ENCODE peak calls at places on chromosomes 4 and X, in seven cellular contexts. K is NCI-H510A treated with DMSO at 0.1 percent for 48 hours, X is SHP77, D is ACHN, J is fibroblast of pulmonary artery, S is RPMI8226, P is NCI-H1105 treated with DMSO at 0.1 percent for 48 hours. V is an unnamed sample.

GRCh38 chrX:45903781-45904201 is 641.4 kb downstream of the ZNF674 start:
- DNase-seq in K (peak), X (no peak), D (no peak), J (no peak), S (no peak), P (no peak), V (peak)

GRCh38 chr4:52863324-52863723 is 1.2 kb downstream of the RASL11B start:
- DNase-seq in K (no peak), X (no peak), D (no peak), J (no peak), S (no peak), P (no peak), V (no peak)

GRCh38 chrX:21723814-21724213 is 34.1 kb downstream of the SMPX start:
- DNase-seq in K (no peak), X (no peak), D (no peak), J (no peak), S (no peak), P (peak), V (no peak)

GRCh38 chrX:39903937-39904336 is 193.8 kb downstream of the BCOR start:
- DNase-seq in K (no peak), X (no peak), D (peak), J (peak), S (no peak), P (no peak), V (no peak)

GRCh38 chr4:82758701-82759685 is 39.6 kb downstream of the SCD5 start:
- DNase-seq in K (no peak), X (no peak), D (no peak), J (no peak), S (no peak), P (no peak), V (no peak)

GRCh38 chrX:132855760-132856341 is 102.6 kb downstream of the HS6ST2 start:
- DNase-seq in K (no peak), X (no peak), D (no peak), J (no peak), S (no peak), P (no peak), V (no peak)

GRCh38 chrX:103656623-103657022 is 27.8 kb downstream of the TCEAL1 start:
- DNase-seq in K (no peak), X (no peak), D (peak), J (no peak), S (no peak), P (no peak), V (no peak)

GRCh38 chr4:3079694-3080123 is 5.2 kb downstream of the HTT start:
- DNase-seq in K (no peak), X (no peak), D (no peak), J (no peak), S (no peak), P (no peak), V (no peak)

GRCh38 chr4:112517911-112518310 is 1.9 kb upstream of the NEUROG2 start:
- DNase-seq in K (no peak), X (no peak), D (no peak), J (no peak), S (peak), P (no peak), V (no peak)

GRCh38 chrX:132452911-132453550 is 35.8 kb downstream of the MBNL3 start:
- DNase-seq in K (no peak), X (no peak), D (no peak), J (no peak), S (no peak), P (no peak), V (no peak)

GRCh38 chr4:155807021-155807420 is 48.2 kb downstream of the GUCY1B1 start:
- DNase-seq in K (no peak), X (no peak), D (no peak), J (peak), S (no peak), P (no peak), V (no peak)

V was measured in NCI-H345.